ENCODE peak calls at places on chromosomes 12 and 14, in ten cellular contexts. X, J, Y, L, A, I, M, R, G and S are unnamed samples.

GRCh38 chr12:99381992-99382391 is 265.6 kb upstream of the GARIN6 start:
- DNase-seq in X (no peak), J (no peak), Y (no peak), L (no peak), A (no peak), I (no peak), M (no peak), R (no peak), G (no peak), S (no peak)

GRCh38 chr14:34023824-34024767 is 73.2 kb upstream of the EGLN3 start:
- DNase-seq in X (no peak), J (no peak), Y (no peak), L (no peak), A (no peak), I (no peak), M (no peak), R (no peak), G (no peak), S (no peak)

GRCh38 chr14:93717968-93718320 is 70.3 kb downstream of the PRIMA1 start:
- DNase-seq in X (no peak), J (no peak), Y (no peak), L (no peak), A (no peak), I (no peak), M (no peak), R (no peak), G (no peak), S (no peak)

GRCh38 chr12:62207248-62207647 is 53.0 kb upstream of the USP15 start:
- DNase-seq in X (no peak), J (no peak), Y (no peak), L (no peak), A (no peak), I (no peak), M (no peak), R (no peak), G (no peak), S (no peak)

GRCh38 chr12:109358154-109358869 is 10.6 kb downstream of the MYO1H start:
- DNase-seq in X (peak; percentile 4), J (no peak), Y (no peak), L (no peak), A (no peak), I (no peak), M (no peak), R (no peak), G (no peak), S (no peak)

GRCh38 chr14:96762650-96763049 is 34.5 kb upstream of the VRK1 start:
- DNase-seq in X (peak; percentile 58), J (no peak), Y (no peak), L (no peak), A (peak; percentile 57), I (no peak), M (no peak), R (no peak), G (no peak), S (peak; percentile 30)

GRCh38 chr14:101636081-101636560 is 74.8 kb downstream of the DIO3 start:
- DNase-seq in X (no peak), J (no peak), Y (no peak), L (no peak), A (no peak), I (no peak), M (no peak), R (no peak), G (no peak), S (no peak)

GRCh38 chr12:61676520-61676919 is 583.7 kb upstream of the USP15 start:
- DNase-seq in X (no peak), J (no peak), Y (no peak), L (no peak), A (no peak), I (no peak), M (no peak), R (no peak), G (no peak), S (no peak)

GRCh38 chr14:65190312-65190711 is 88.0 kb upstream of the MAX start:
- DNase-seq in X (no peak), J (no peak), Y (no peak), L (no peak), A (no peak), I (no peak), M (no peak), R (no peak), G (no peak), S (no peak)

GRCh38 chr12:63805704-63806672 is 26.3 kb downstream of the RXYLT1 start:
- DNase-seq in X (no peak), J (no peak), Y (no peak), L (no peak), A (no peak), I (no peak), M (no peak), R (no peak), G (no peak), S (no peak)

GRCh38 chr14:68694516-68695235 is 98.2 kb downstream of the ZFP36L1 start:
- DNase-seq in X (peak; percentile 22), J (no peak), Y (no peak), L (no peak), A (no peak), I (no peak), M (peak; percentile 31), R (no peak), G (no peak), S (no peak)

GRCh38 chr12:79997115-79997805 is 62.4 kb upstream of the PPP1R12A start:
- DNase-seq in X (no peak), J (no peak), Y (no peak), L (no peak), A (no peak), I (no peak), M (no peak), R (no peak), G (no peak), S (no peak)

GRCh38 chr12:65300067-65300466 is 21.6 kb downstream of the MSRB3 start:
- DNase-seq in X (no peak), J (no peak), Y (no peak), L (no peak), A (no peak), I (no peak), M (no peak), R (no peak), G (no peak), S (no peak)

DNA sequence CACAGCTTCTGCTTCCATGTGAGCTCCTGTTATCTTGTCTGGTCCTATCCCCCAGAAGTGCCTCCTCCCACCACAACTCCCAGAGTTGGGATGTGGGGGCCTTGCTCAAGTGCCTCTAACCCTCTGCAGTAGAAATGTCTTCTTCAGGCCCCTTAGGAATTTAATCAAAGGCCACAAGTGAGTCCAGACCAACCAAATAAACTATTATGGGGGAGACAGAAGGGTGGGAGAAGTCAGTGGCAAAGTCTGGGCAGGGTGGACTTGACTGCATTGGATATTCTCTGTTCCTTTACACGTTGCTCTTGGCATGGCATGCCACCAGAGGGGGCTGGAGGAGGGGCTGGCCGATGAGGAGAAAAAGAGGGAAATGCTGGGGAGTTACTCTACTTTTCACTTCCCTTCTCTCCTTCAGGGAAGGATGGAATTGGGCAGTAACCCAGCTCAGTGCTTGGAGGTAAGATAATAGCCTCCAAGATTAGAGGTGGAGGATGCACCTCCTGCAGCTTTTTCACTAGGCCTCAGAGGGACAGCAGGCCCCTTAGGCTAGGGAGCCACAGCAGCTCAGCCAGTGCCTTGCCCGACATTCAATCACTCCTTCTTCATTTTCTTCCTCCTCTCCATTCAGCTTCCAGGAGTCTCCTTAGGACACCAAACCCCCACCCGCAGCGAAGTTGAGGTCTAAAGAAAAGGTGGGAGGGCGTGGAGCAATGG is 1.2 kb upstream of the AP1G2 start:
- DNase-seq in X (no peak), J (no peak), Y (no peak), L (no peak), A (peak; percentile 66), I (no peak), M (peak; percentile 18), R (no peak), G (no peak), S (peak; percentile 56)
- TF ChIP-seq CTCF in X (peak; percentile 29), J (no peak), Y (no peak), L (no peak), A (peak; percentile 70), I (no peak), M (no peak), R (no peak), G (peak; percentile 27), S (peak; percentile 40)

DNA sequence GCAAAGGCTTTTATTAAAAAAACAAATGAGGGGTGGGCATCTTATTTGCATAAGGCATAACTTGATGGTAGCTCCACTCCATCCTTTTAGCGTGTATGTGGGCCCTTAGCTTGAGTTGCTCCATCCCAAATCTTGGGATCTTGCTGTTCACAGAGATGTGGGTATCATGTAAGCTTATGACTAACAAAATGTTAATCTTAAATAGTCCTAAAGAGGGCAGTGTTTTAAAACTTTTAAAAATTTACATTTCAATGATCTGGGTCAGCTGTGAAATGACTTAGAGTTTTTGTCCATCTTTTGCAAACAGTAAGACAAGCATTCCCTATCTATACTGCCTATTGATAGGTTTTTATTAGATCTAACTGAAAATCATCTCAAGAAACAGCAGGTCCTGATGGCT is 86.0 kb downstream of the SLCO1A2 start:
- DNase-seq in X (no peak), J (no peak), Y (no peak), L (no peak), A (no peak), I (no peak), M (no peak), R (no peak), G (peak; percentile 3), S (no peak)
- TF ChIP-seq CTCF in X (peak; percentile 14), J (no peak), Y (no peak), L (no peak), A (peak; percentile 45), I (no peak), M (peak; percentile 57), R (no peak), G (no peak), S (no peak)

DNA sequence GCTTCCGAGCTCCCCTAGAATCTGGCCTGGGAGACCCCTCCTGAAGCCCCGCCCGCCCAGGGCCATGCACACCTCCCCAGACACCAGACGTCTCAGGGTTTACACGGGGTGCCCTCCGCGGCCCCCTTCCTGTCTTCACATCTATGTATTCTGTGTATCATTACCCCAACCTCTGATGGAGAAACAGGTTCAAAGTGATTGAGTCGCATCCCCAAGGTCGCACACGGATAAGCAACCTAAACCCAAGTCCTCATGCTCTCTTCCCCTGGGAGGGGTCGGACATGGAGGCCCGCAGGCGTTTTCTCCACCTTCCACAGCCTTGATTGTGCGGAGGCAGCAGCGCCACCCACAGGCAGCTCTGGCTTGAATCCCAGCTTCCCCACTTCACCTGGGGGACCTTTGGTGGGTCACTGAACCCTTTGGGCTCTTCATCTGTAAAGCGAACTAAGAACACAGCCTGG is 237.3 kb downstream of the BCL11B start:
- DNase-seq in X (no peak), J (no peak), Y (no peak), L (no peak), A (peak; percentile 65), I (no peak), M (no peak), R (no peak), G (no peak), S (no peak)
- TF ChIP-seq CTCF in X (no peak), J (no peak), Y (no peak), L (no peak), A (peak; percentile 70), I (no peak), M (no peak), R (no peak), G (no peak), S (no peak)

DNA sequence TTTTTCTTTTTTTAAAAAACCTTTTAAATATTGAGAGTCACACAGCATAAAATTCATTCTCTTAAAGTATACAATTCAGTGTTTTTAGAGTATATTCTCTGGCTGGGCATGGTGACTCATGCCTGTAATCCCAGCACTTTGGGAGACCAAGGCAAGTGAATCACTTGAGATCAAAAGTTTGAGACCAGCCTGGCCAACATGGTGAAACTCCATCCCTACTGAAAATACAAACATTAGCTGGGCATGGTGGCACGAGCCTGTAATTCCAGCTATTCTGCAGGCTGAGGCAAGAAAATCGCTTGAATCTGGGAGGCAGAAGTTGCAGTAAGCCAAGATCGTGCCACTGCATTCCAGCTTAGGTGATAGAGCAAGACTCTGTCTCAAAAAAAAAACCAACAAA is 68.4 kb upstream of the BCAT1 start:
- DNase-seq in X (peak; percentile 41), J (no peak), Y (no peak), L (no peak), A (no peak), I (no peak), M (no peak), R (no peak), G (no peak), S (no peak)
- TF ChIP-seq CTCF in X (no peak), J (no peak), Y (no peak), L (no peak), A (no peak), I (no peak), M (no peak), R (no peak), G (no peak), S (no peak)